ENCODE peak calls at places on chromosome 18, in four cellular contexts. N is stimulated activated naive CD8-positive, alpha-beta T cell treated with anti-CD3 and anti-CD28 coated beads, Interleukin-15, amount 100 ng/mL, for 72 hours; Z is myocyte; M is stimulated activated CD4-positive, alpha-beta T cell treated with anti-CD3 and anti-CD28 coated beads, TNF-alpha, amount 100 ng/mL, for 24 hours. P is an unnamed sample.

GRCh38 chr18:21805771-21806366 is 65.3 kb downstream of the MIB1 start:
- DNase-seq in N (no peak), M (no peak), Z (no peak), P (no peak)

GRCh38 chr18:9147440-9148238 is 11.1 kb downstream of the ANKRD12 start:
- DNase-seq in N (peak), Z (peak), M (no peak), P (peak)

GRCh38 chr18:31274915-31275314 is 43.0 kb upstream of the DSG1 start:
- DNase-seq in N (no peak), Z (no peak), M (no peak), P (no peak)

GRCh38 chr18:46917808-46918600 is 602 bp downstream of the KATNAL2 start:
- DNase-seq in Z (peak), N (peak), M (no peak), P (peak)

GRCh38 chr18:74796928-74797576 is 199.4 kb downstream of the ZNF407 start:
- DNase-seq in N (no peak), M (no peak), Z (peak), P (no peak)

GRCh38 chr18:77374106-77374505 is 124.5 kb downstream of the GALR1 start:
- DNase-seq in N (no peak), M (no peak), Z (no peak), P (no peak)

GRCh38 chr18:2411381-2411977 is 159.8 kb downstream of the METTL4 start:
- DNase-seq in M (no peak), N (no peak), Z (no peak), P (no peak)

GRCh38 chr18:77069482-77069881 is 63.1 kb downstream of the MBP start:
- DNase-seq in N (no peak), M (no peak), Z (no peak), P (no peak)

GRCh38 chr18:48265328-48265727 is 143.9 kb downstream of the ZBTB7C start:
- DNase-seq in Z (no peak), N (no peak), M (no peak), P (no peak)

GRCh38 chr18:42092848-42093247 is 137.8 kb downstream of the PIK3C3 start:
- DNase-seq in M (no peak), N (no peak), Z (no peak), P (no peak)

P was measured in neural progenitor cell.